ENCODE peak calls at places on chromosomes 12 and 14, in eight cellular contexts. One of them, this sample, is unnamed.
A peak's percentile ranks its signal among the peaks of the same experiment; 100 is the strongest.

GRCh38 chr12:121968880-121969279 is 50.5 kb downstream of the CFAP251 start:
- DNase-seq in CD4-positive, alpha-beta T cell: no peak
- DNase-seq in heart left ventricle: peak; percentile 28
- DNase-seq in AG08396: no peak
- DNase-seq in GM12892: no peak
- DNase-seq in GM19239: no peak
- DNase-seq in stimulated activated CD4-positive, alpha-beta T cell treated with anti-CD3 and anti-CD28 coated beads, Interleukin-1b, Interleukin-23, amount 100 ng/mL, for 24 hours: no peak
- DNase-seq in CD8-positive, alpha-beta T cell: no peak
- DNase-seq in this sample: no peak

GRCh38 chr14:75971509-75971908 is 10.3 kb downstream of the TGFB3 start:
- DNase-seq in AG08396: no peak
- DNase-seq in GM19239: no peak
- DNase-seq in GM12892: no peak
- DNase-seq in CD4-positive, alpha-beta T cell: no peak
- DNase-seq in CD8-positive, alpha-beta T cell: no peak
- DNase-seq in stimulated activated CD4-positive, alpha-beta T cell treated with anti-CD3 and anti-CD28 coated beads, Interleukin-1b, Interleukin-23, amount 100 ng/mL, for 24 hours: no peak
- DNase-seq in heart left ventricle: no peak
- DNase-seq in this sample: no peak

GRCh38 chr12:68481181-68481941 is 129.3 kb upstream of the RAP1B start:
- DNase-seq in GM19239: no peak
- DNase-seq in CD8-positive, alpha-beta T cell: no peak
- DNase-seq in stimulated activated CD4-positive, alpha-beta T cell treated with anti-CD3 and anti-CD28 coated beads, Interleukin-1b, Interleukin-23, amount 100 ng/mL, for 24 hours: no peak
- DNase-seq in heart left ventricle: no peak
- DNase-seq in CD4-positive, alpha-beta T cell: no peak
- DNase-seq in AG08396: no peak
- DNase-seq in GM12892: no peak
- DNase-seq in this sample: no peak

GRCh38 chr14:64692597-64693350 is 11.4 kb upstream of the PLEKHG3 start:
- DNase-seq in CD4-positive, alpha-beta T cell: no peak
- DNase-seq in GM12892: no peak
- DNase-seq in stimulated activated CD4-positive, alpha-beta T cell treated with anti-CD3 and anti-CD28 coated beads, Interleukin-1b, Interleukin-23, amount 100 ng/mL, for 24 hours: no peak
- DNase-seq in heart left ventricle: no peak
- DNase-seq in GM19239: no peak
- DNase-seq in AG08396: no peak
- DNase-seq in CD8-positive, alpha-beta T cell: no peak
- DNase-seq in this sample: no peak

GRCh38 chr12:117100251-117100650 is 1.0 kb upstream of the TESC start:
- DNase-seq in AG08396: peak; percentile 67
- DNase-seq in GM19239: no peak
- DNase-seq in CD4-positive, alpha-beta T cell: no peak
- DNase-seq in stimulated activated CD4-positive, alpha-beta T cell treated with anti-CD3 and anti-CD28 coated beads, Interleukin-1b, Interleukin-23, amount 100 ng/mL, for 24 hours: no peak
- DNase-seq in GM12892: no peak
- DNase-seq in CD8-positive, alpha-beta T cell: no peak
- DNase-seq in heart left ventricle: no peak
- DNase-seq in this sample: peak; percentile 52

GRCh38 chr14:102063808-102064429 is 22.9 kb downstream of the HSP90AA1 start:
- DNase-seq in GM12892: no peak
- DNase-seq in CD8-positive, alpha-beta T cell: no peak
- DNase-seq in GM19239: no peak
- DNase-seq in heart left ventricle: no peak
- DNase-seq in AG08396: no peak
- DNase-seq in CD4-positive, alpha-beta T cell: no peak
- DNase-seq in stimulated activated CD4-positive, alpha-beta T cell treated with anti-CD3 and anti-CD28 coated beads, Interleukin-1b, Interleukin-23, amount 100 ng/mL, for 24 hours: no peak
- DNase-seq in this sample: no peak

GRCh38 chr12:55684761-55685370 is 22.8 kb downstream of the ITGA7 start:
- DNase-seq in stimulated activated CD4-positive, alpha-beta T cell treated with anti-CD3 and anti-CD28 coated beads, Interleukin-1b, Interleukin-23, amount 100 ng/mL, for 24 hours: no peak
- DNase-seq in AG08396: no peak
- DNase-seq in CD8-positive, alpha-beta T cell: no peak
- DNase-seq in CD4-positive, alpha-beta T cell: no peak
- DNase-seq in heart left ventricle: no peak
- DNase-seq in GM19239: no peak
- DNase-seq in GM12892: no peak
- DNase-seq in this sample: no peak

GRCh38 chr12:99619389-99620158 is 28.0 kb upstream of the GARIN6 start:
- DNase-seq in GM12892: no peak
- DNase-seq in stimulated activated CD4-positive, alpha-beta T cell treated with anti-CD3 and anti-CD28 coated beads, Interleukin-1b, Interleukin-23, amount 100 ng/mL, for 24 hours: no peak
- DNase-seq in AG08396: no peak
- DNase-seq in GM19239: no peak
- DNase-seq in CD4-positive, alpha-beta T cell: no peak
- DNase-seq in heart left ventricle: no peak
- DNase-seq in CD8-positive, alpha-beta T cell: no peak
- DNase-seq in this sample: peak; percentile 15

GRCh38 chr12:78864483-78865296 is at the start of gene SYT1:
- DNase-seq in GM12892: peak; percentile 6
- DNase-seq in stimulated activated CD4-positive, alpha-beta T cell treated with anti-CD3 and anti-CD28 coated beads, Interleukin-1b, Interleukin-23, amount 100 ng/mL, for 24 hours: no peak
- DNase-seq in CD8-positive, alpha-beta T cell: no peak
- DNase-seq in heart left ventricle: no peak
- DNase-seq in AG08396: peak; percentile 86
- DNase-seq in CD4-positive, alpha-beta T cell: no peak
- DNase-seq in GM19239: no peak
- DNase-seq in this sample: peak; percentile 17

GRCh38 chr14:65792208-65792905 is 379.8 kb downstream of the FUT8 start:
- DNase-seq in AG08396: peak; percentile 23
- DNase-seq in heart left ventricle: no peak
- DNase-seq in GM12892: no peak
- DNase-seq in GM19239: no peak
- DNase-seq in stimulated activated CD4-positive, alpha-beta T cell treated with anti-CD3 and anti-CD28 coated beads, Interleukin-1b, Interleukin-23, amount 100 ng/mL, for 24 hours: no peak
- DNase-seq in CD8-positive, alpha-beta T cell: no peak
- DNase-seq in CD4-positive, alpha-beta T cell: no peak
- DNase-seq in this sample: no peak

GRCh38 chr14:88698651-88699050 is 94.1 kb downstream of the EML5 start:
- DNase-seq in stimulated activated CD4-positive, alpha-beta T cell treated with anti-CD3 and anti-CD28 coated beads, Interleukin-1b, Interleukin-23, amount 100 ng/mL, for 24 hours: no peak
- DNase-seq in heart left ventricle: no peak
- DNase-seq in GM12892: no peak
- DNase-seq in GM19239: no peak
- DNase-seq in CD8-positive, alpha-beta T cell: no peak
- DNase-seq in AG08396: no peak
- DNase-seq in CD4-positive, alpha-beta T cell: no peak
- DNase-seq in this sample: no peak

GRCh38 chr14:83384253-83384652 is 1850.6 kb upstream of the SEL1L start:
- DNase-seq in GM12892: no peak
- DNase-seq in AG08396: no peak
- DNase-seq in CD8-positive, alpha-beta T cell: no peak
- DNase-seq in GM19239: no peak
- DNase-seq in CD4-positive, alpha-beta T cell: no peak
- DNase-seq in heart left ventricle: no peak
- DNase-seq in stimulated activated CD4-positive, alpha-beta T cell treated with anti-CD3 and anti-CD28 coated beads, Interleukin-1b, Interleukin-23, amount 100 ng/mL, for 24 hours: no peak
- DNase-seq in this sample: no peak

GRCh38 chr12:40312982-40313576 is 88.3 kb downstream of the LRRK2 start:
- DNase-seq in GM19239: no peak
- DNase-seq in CD4-positive, alpha-beta T cell: no peak
- DNase-seq in stimulated activated CD4-positive, alpha-beta T cell treated with anti-CD3 and anti-CD28 coated beads, Interleukin-1b, Interleukin-23, amount 100 ng/mL, for 24 hours: no peak
- DNase-seq in CD8-positive, alpha-beta T cell: no peak
- DNase-seq in GM12892: no peak
- DNase-seq in heart left ventricle: no peak
- DNase-seq in AG08396: peak; percentile 6
- DNase-seq in this sample: no peak

GRCh38 chr12:52387859-52388258 is 2.4 kb upstream of the KRT84 start:
- DNase-seq in CD4-positive, alpha-beta T cell: no peak
- DNase-seq in GM12892: no peak
- DNase-seq in GM19239: no peak
- DNase-seq in stimulated activated CD4-positive, alpha-beta T cell treated with anti-CD3 and anti-CD28 coated beads, Interleukin-1b, Interleukin-23, amount 100 ng/mL, for 24 hours: no peak
- DNase-seq in AG08396: no peak
- DNase-seq in heart left ventricle: no peak
- DNase-seq in CD8-positive, alpha-beta T cell: no peak
- DNase-seq in this sample: no peak

GRCh38 chr12:107552263-107552662 is 133.3 kb upstream of the PWP1 start:
- DNase-seq in AG08396: no peak
- DNase-seq in heart left ventricle: no peak
- DNase-seq in CD8-positive, alpha-beta T cell: no peak
- DNase-seq in GM19239: no peak
- DNase-seq in stimulated activated CD4-positive, alpha-beta T cell treated with anti-CD3 and anti-CD28 coated beads, Interleukin-1b, Interleukin-23, amount 100 ng/mL, for 24 hours: no peak
- DNase-seq in CD4-positive, alpha-beta T cell: no peak
- DNase-seq in GM12892: no peak
- DNase-seq in this sample: no peak

GRCh38 chr14:77055981-77056380 is 27.5 kb upstream of the IRF2BPL start:
- DNase-seq in heart left ventricle: no peak
- DNase-seq in CD8-positive, alpha-beta T cell: no peak
- DNase-seq in GM19239: no peak
- DNase-seq in CD4-positive, alpha-beta T cell: no peak
- DNase-seq in GM12892: no peak
- DNase-seq in stimulated activated CD4-positive, alpha-beta T cell treated with anti-CD3 and anti-CD28 coated beads, Interleukin-1b, Interleukin-23, amount 100 ng/mL, for 24 hours: no peak
- DNase-seq in AG08396: no peak
- DNase-seq in this sample: no peak

GRCh38 chr12:117367006-117367638 is 5.7 kb upstream of the NOS1 start:
- DNase-seq in AG08396: peak; percentile 84
- DNase-seq in GM12892: peak; percentile 50
- DNase-seq in heart left ventricle: peak; percentile 47
- DNase-seq in CD8-positive, alpha-beta T cell: peak; percentile 36
- DNase-seq in CD4-positive, alpha-beta T cell: peak; percentile 24
- DNase-seq in GM19239: peak; percentile 78
- DNase-seq in stimulated activated CD4-positive, alpha-beta T cell treated with anti-CD3 and anti-CD28 coated beads, Interleukin-1b, Interleukin-23, amount 100 ng/mL, for 24 hours: peak; percentile 24
- DNase-seq in this sample: peak; percentile 76

GRCh38 chr14:59120931-59121330 is 67.5 kb upstream of the DAAM1 start:
- DNase-seq in stimulated activated CD4-positive, alpha-beta T cell treated with anti-CD3 and anti-CD28 coated beads, Interleukin-1b, Interleukin-23, amount 100 ng/mL, for 24 hours: no peak
- DNase-seq in CD4-positive, alpha-beta T cell: no peak
- DNase-seq in GM12892: no peak
- DNase-seq in GM19239: no peak
- DNase-seq in heart left ventricle: no peak
- DNase-seq in CD8-positive, alpha-beta T cell: no peak
- DNase-seq in AG08396: no peak
- DNase-seq in this sample: no peak

GRCh38 chr14:50936882-50937281 is 7.4 kb downstream of the PYGL start:
- DNase-seq in GM19239: no peak
- DNase-seq in heart left ventricle: no peak
- DNase-seq in stimulated activated CD4-positive, alpha-beta T cell treated with anti-CD3 and anti-CD28 coated beads, Interleukin-1b, Interleukin-23, amount 100 ng/mL, for 24 hours: no peak
- DNase-seq in AG08396: no peak
- DNase-seq in CD4-positive, alpha-beta T cell: no peak
- DNase-seq in CD8-positive, alpha-beta T cell: no peak
- DNase-seq in GM12892: no peak
- DNase-seq in this sample: no peak

GRCh38 chr14:34665785-34666425 is 36.0 kb upstream of the SNX6 start:
- DNase-seq in GM12892: no peak
- DNase-seq in GM19239: no peak
- DNase-seq in heart left ventricle: peak; percentile 50
- DNase-seq in AG08396: peak; percentile 27
- DNase-seq in CD8-positive, alpha-beta T cell: peak; percentile 24
- DNase-seq in CD4-positive, alpha-beta T cell: peak; percentile 39
- DNase-seq in stimulated activated CD4-positive, alpha-beta T cell treated with anti-CD3 and anti-CD28 coated beads, Interleukin-1b, Interleukin-23, amount 100 ng/mL, for 24 hours: no peak
- DNase-seq in this sample: no peak

GRCh38 chr14:68409355-68409754 is 383.5 kb downstream of the ZFP36L1 start:
- DNase-seq in stimulated activated CD4-positive, alpha-beta T cell treated with anti-CD3 and anti-CD28 coated beads, Interleukin-1b, Interleukin-23, amount 100 ng/mL, for 24 hours: no peak
- DNase-seq in heart left ventricle: no peak
- DNase-seq in GM12892: no peak
- DNase-seq in CD4-positive, alpha-beta T cell: no peak
- DNase-seq in CD8-positive, alpha-beta T cell: no peak
- DNase-seq in GM19239: no peak
- DNase-seq in AG08396: no peak
- DNase-seq in this sample: no peak

GRCh38 chr14:104632781-104633180 is 28.2 kb upstream of the TMEM179 start:
- DNase-seq in GM19239: no peak
- DNase-seq in CD8-positive, alpha-beta T cell: no peak
- DNase-seq in stimulated activated CD4-positive, alpha-beta T cell treated with anti-CD3 and anti-CD28 coated beads, Interleukin-1b, Interleukin-23, amount 100 ng/mL, for 24 hours: no peak
- DNase-seq in AG08396: no peak
- DNase-seq in heart left ventricle: no peak
- DNase-seq in CD4-positive, alpha-beta T cell: no peak
- DNase-seq in GM12892: no peak
- DNase-seq in this sample: no peak

GRCh38 chr12:55843431-55843830 is 695 bp upstream of the MMP19 start:
- DNase-seq in AG08396: no peak
- DNase-seq in GM19239: no peak
- DNase-seq in stimulated activated CD4-positive, alpha-beta T cell treated with anti-CD3 and anti-CD28 coated beads, Interleukin-1b, Interleukin-23, amount 100 ng/mL, for 24 hours: no peak
- DNase-seq in heart left ventricle: no peak
- DNase-seq in CD4-positive, alpha-beta T cell: no peak
- DNase-seq in GM12892: no peak
- DNase-seq in CD8-positive, alpha-beta T cell: no peak
- DNase-seq in this sample: no peak

GRCh38 chr14:90695997-90696681 is 120.1 kb downstream of the TTC7B start:
- DNase-seq in stimulated activated CD4-positive, alpha-beta T cell treated with anti-CD3 and anti-CD28 coated beads, Interleukin-1b, Interleukin-23, amount 100 ng/mL, for 24 hours: no peak
- DNase-seq in GM19239: no peak
- DNase-seq in CD8-positive, alpha-beta T cell: no peak
- DNase-seq in AG08396: no peak
- DNase-seq in CD4-positive, alpha-beta T cell: no peak
- DNase-seq in GM12892: no peak
- DNase-seq in heart left ventricle: no peak
- DNase-seq in this sample: no peak

GRCh38 chr14:89276424-89276975 is 140.5 kb downstream of the FOXN3 start:
- DNase-seq in CD4-positive, alpha-beta T cell: no peak
- DNase-seq in stimulated activated CD4-positive, alpha-beta T cell treated with anti-CD3 and anti-CD28 coated beads, Interleukin-1b, Interleukin-23, amount 100 ng/mL, for 24 hours: peak; percentile 9
- DNase-seq in heart left ventricle: no peak
- DNase-seq in GM19239: peak; percentile 28
- DNase-seq in GM12892: peak; percentile 33
- DNase-seq in CD8-positive, alpha-beta T cell: peak; percentile 44
- DNase-seq in AG08396: no peak
- DNase-seq in this sample: no peak

This sample was measured in HuH-7.